ENCODE peak calls at places on chromosome 18, in four cellular contexts. One of them, this sample, is unnamed.

GRCh38 chr18:40866013-40866644 is 1088.9 kb upstream of the PIK3C3 start:
- DNase-seq in stimulated activated CD8-positive, alpha-beta memory T cell treated with anti-CD3 and anti-CD28 coated beads, Interleukin-7, amount 100 ng/mL, for 24 hours: no peak
- DNase-seq in BJ: no peak
- DNase-seq in GM23248: peak; percentile 39
- DNase-seq in this sample: no peak

GRCh38 chr18:48142994-48143393 is 212.5 kb upstream of the SMAD2 start:
- DNase-seq in stimulated activated CD8-positive, alpha-beta memory T cell treated with anti-CD3 and anti-CD28 coated beads, Interleukin-7, amount 100 ng/mL, for 24 hours: no peak
- DNase-seq in BJ: no peak
- DNase-seq in GM23248: no peak
- DNase-seq in this sample: no peak

GRCh38 chr18:22428672-22429071 is 11.0 kb upstream of the CTAGE1 start:
- DNase-seq in stimulated activated CD8-positive, alpha-beta memory T cell treated with anti-CD3 and anti-CD28 coated beads, Interleukin-7, amount 100 ng/mL, for 24 hours: no peak
- DNase-seq in BJ: no peak
- DNase-seq in GM23248: peak; percentile 15
- DNase-seq in this sample: no peak

GRCh38 chr18:48022531-48023330 is 92.3 kb upstream of the SMAD2 start:
- DNase-seq in stimulated activated CD8-positive, alpha-beta memory T cell treated with anti-CD3 and anti-CD28 coated beads, Interleukin-7, amount 100 ng/mL, for 24 hours: no peak
- DNase-seq in BJ: no peak
- DNase-seq in GM23248: peak; percentile 76
- DNase-seq in this sample: peak; percentile 85

GRCh38 chr18:32956591-32957310 is 183.9 kb upstream of the KLHL14 start:
- DNase-seq in stimulated activated CD8-positive, alpha-beta memory T cell treated with anti-CD3 and anti-CD28 coated beads, Interleukin-7, amount 100 ng/mL, for 24 hours: no peak
- DNase-seq in BJ: no peak
- DNase-seq in GM23248: peak; percentile 50
- DNase-seq in this sample: no peak

GRCh38 chr18:618618-619017 is 21.8 kb downstream of the CLUL1 start:
- DNase-seq in stimulated activated CD8-positive, alpha-beta memory T cell treated with anti-CD3 and anti-CD28 coated beads, Interleukin-7, amount 100 ng/mL, for 24 hours: no peak
- DNase-seq in BJ: no peak
- DNase-seq in GM23248: no peak
- DNase-seq in this sample: no peak

GRCh38 chr18:54205951-54206350 is 18.5 kb downstream of the MBD2 start:
- DNase-seq in stimulated activated CD8-positive, alpha-beta memory T cell treated with anti-CD3 and anti-CD28 coated beads, Interleukin-7, amount 100 ng/mL, for 24 hours: no peak
- DNase-seq in BJ: no peak
- DNase-seq in GM23248: peak; percentile 16
- DNase-seq in this sample: no peak

GRCh38 chr18:43785145-43785544 is 507.9 kb upstream of the SYT4 start:
- DNase-seq in stimulated activated CD8-positive, alpha-beta memory T cell treated with anti-CD3 and anti-CD28 coated beads, Interleukin-7, amount 100 ng/mL, for 24 hours: no peak
- DNase-seq in BJ: no peak
- DNase-seq in GM23248: no peak
- DNase-seq in this sample: no peak

GRCh38 chr18:35641467-35641866 is 59.9 kb downstream of the GALNT1 start:
- DNase-seq in stimulated activated CD8-positive, alpha-beta memory T cell treated with anti-CD3 and anti-CD28 coated beads, Interleukin-7, amount 100 ng/mL, for 24 hours: no peak
- DNase-seq in BJ: no peak
- DNase-seq in GM23248: no peak
- DNase-seq in this sample: no peak

GRCh38 chr18:76662621-76663020 is 159.7 kb upstream of the ZNF236 start:
- DNase-seq in stimulated activated CD8-positive, alpha-beta memory T cell treated with anti-CD3 and anti-CD28 coated beads, Interleukin-7, amount 100 ng/mL, for 24 hours: no peak
- DNase-seq in BJ: no peak
- DNase-seq in GM23248: no peak
- DNase-seq in this sample: no peak

GRCh38 chr18:35267161-35267651 is 22.8 kb downstream of the ZSCAN30 start:
- DNase-seq in stimulated activated CD8-positive, alpha-beta memory T cell treated with anti-CD3 and anti-CD28 coated beads, Interleukin-7, amount 100 ng/mL, for 24 hours: peak; percentile 38
- DNase-seq in BJ: no peak
- DNase-seq in GM23248: peak; percentile 54
- DNase-seq in this sample: no peak

GRCh38 chr18:31454066-31454708 is 6.6 kb downstream of the DSG3 start:
- DNase-seq in stimulated activated CD8-positive, alpha-beta memory T cell treated with anti-CD3 and anti-CD28 coated beads, Interleukin-7, amount 100 ng/mL, for 24 hours: no peak
- DNase-seq in BJ: no peak
- DNase-seq in GM23248: peak; percentile 30
- DNase-seq in this sample: no peak

GRCh38 chr18:77597726-77598125 is 348.1 kb downstream of the GALR1 start:
- DNase-seq in stimulated activated CD8-positive, alpha-beta memory T cell treated with anti-CD3 and anti-CD28 coated beads, Interleukin-7, amount 100 ng/mL, for 24 hours: no peak
- DNase-seq in BJ: no peak
- DNase-seq in GM23248: peak; percentile 1
- DNase-seq in this sample: no peak

GRCh38 chr18:74819433-74820059 is 221.9 kb downstream of the ZNF407 start:
- DNase-seq in stimulated activated CD8-positive, alpha-beta memory T cell treated with anti-CD3 and anti-CD28 coated beads, Interleukin-7, amount 100 ng/mL, for 24 hours: no peak
- DNase-seq in BJ: no peak
- DNase-seq in GM23248: no peak
- DNase-seq in this sample: peak; percentile 48

GRCh38 chr18:55477537-55478300 is 110.3 kb downstream of the TCF4 start:
- DNase-seq in stimulated activated CD8-positive, alpha-beta memory T cell treated with anti-CD3 and anti-CD28 coated beads, Interleukin-7, amount 100 ng/mL, for 24 hours: no peak
- DNase-seq in BJ: no peak
- DNase-seq in GM23248: peak; percentile 82
- DNase-seq in this sample: no peak

This sample was measured in NCI-H526.